ENCODE peak calls at places on chromosomes 4 and X, in nine cellular contexts. A is mesothelial cell of epicardium; W is AG08396; B is NCI-H526 treated with DMSO at 0.1 percent for 48 hours; N is stimulated activated CD8-positive, alpha-beta memory T cell treated with anti-CD3 and anti-CD28 coated beads, Interleukin-2, amount 100 ng/mL, for 48 hours; G is AG10803; V is left ventricle myocardium superior; U is endothelial cell; T is right lobe of liver. Z is an unnamed sample.

GRCh38 chr4:41819621-41820020 is 71.1 kb upstream of the PHOX2B start:
- DNase-seq in A (no peak), W (no peak), B (no peak), N (no peak), G (no peak), V (no peak), U (no peak), T (no peak), Z (no peak)

GRCh38 chr4:8392591-8393190 is 47.8 kb downstream of the ACOX3 start:
- DNase-seq in A (no peak), W (no peak), B (no peak), N (no peak), G (no peak), V (peak), U (no peak), T (no peak), Z (no peak)

GRCh38 chr4:98416844-98417243 is 155.7 kb downstream of the RAP1GDS1 start:
- DNase-seq in A (no peak), W (no peak), B (no peak), N (no peak), G (no peak), V (no peak), U (no peak), T (no peak), Z (no peak)

GRCh38 chr4:84814100-84814750 is 152.3 kb downstream of the WDFY3 start:
- DNase-seq in A (no peak), W (peak), B (no peak), N (no peak), G (peak), V (no peak), U (no peak), T (no peak), Z (peak)

GRCh38 chr4:167452922-167453321 is 218.6 kb upstream of the SPOCK3 start:
- DNase-seq in A (no peak), W (no peak), B (no peak), N (no peak), G (no peak), V (no peak), U (no peak), T (no peak), Z (no peak)

GRCh38 chr4:103996059-103996458 is 276.3 kb upstream of the TACR3 start:
- DNase-seq in A (no peak), W (no peak), B (peak), N (no peak), G (no peak), V (no peak), U (no peak), T (no peak), Z (no peak)

GRCh38 chr4:15682790-15683495 is 1.3 kb downstream of the FAM200B start:
- DNase-seq in A (no peak), W (no peak), B (no peak), N (no peak), G (no peak), V (no peak), U (no peak), T (no peak), Z (no peak)

GRCh38 chr4:8165374-8165896 is 6.8 kb upstream of the ABLIM2 start:
- DNase-seq in A (no peak), W (no peak), B (no peak), N (no peak), G (no peak), V (no peak), U (no peak), T (no peak), Z (no peak)

GRCh38 chrX:120453985-120454384 is 15.1 kb downstream of the LAMP2 start:
- DNase-seq in A (no peak), W (no peak), B (no peak), N (no peak), G (no peak), V (no peak), U (no peak), T (no peak), Z (no peak)

GRCh38 chrX:114930227-114930626 is 87.2 kb downstream of the IL13RA2 start:
- DNase-seq in A (no peak), W (no peak), B (no peak), N (no peak), G (no peak), V (no peak), U (no peak), T (no peak), Z (no peak)

GRCh38 chrX:150569155-150569477 is 695 bp downstream of the MTM1 start:
- DNase-seq in A (no peak), W (no peak), B (no peak), N (no peak), G (peak), V (peak), U (no peak), T (no peak), Z (no peak)

GRCh38 chr4:73451404-73451803 is 15.4 kb downstream of the AFP start:
- DNase-seq in A (no peak), W (peak), B (no peak), N (no peak), G (peak), V (no peak), U (no peak), T (no peak), Z (no peak)